ENCODE peak calls at places on chromosome 11, in four cellular contexts. Y is NCI-H1694, G is RKO, R is amygdala. A is an unnamed sample.

GRCh38 chr11:31509017-31509411 is 408 bp downstream of the IMMP1L start:
- DNase-seq in Y (no peak), G (no peak), R (no peak), A (no peak)

GRCh38 chr11:71249301-71249700 is 3.1 kb downstream of the SHANK2 start:
- DNase-seq in Y (no peak), G (no peak), R (no peak), A (no peak)

GRCh38 chr11:129720156-129720555 is 95.5 kb upstream of the TMEM45B start:
- DNase-seq in Y (no peak), G (no peak), R (no peak), A (no peak)

GRCh38 chr11:112363527-112363926 is 102.9 kb upstream of the PLET1 start:
- DNase-seq in Y (no peak), G (no peak), R (no peak), A (no peak)

GRCh38 chr11:46456269-46456668 is 64.7 kb upstream of the CHRM4 start:
- DNase-seq in Y (no peak), G (no peak), R (no peak), A (no peak)

GRCh38 chr11:10564030-10564429 is 4.4 kb downstream of the LYVE1 start:
- DNase-seq in Y (no peak), G (no peak), R (no peak), A (no peak)

GRCh38 chr11:66178871-66179270 is 89.6 kb upstream of the RAB1B start:
- DNase-seq in Y (no peak), G (no peak), R (no peak), A (no peak)

GRCh38 chr11:6656936-6657335 is 1.3 kb upstream of the DCHS1 start:
- DNase-seq in Y (no peak), G (no peak), R (no peak), A (no peak)

GRCh38 chr11:118774032-118774431 is 16.9 kb downstream of the DDX6 start:
- DNase-seq in Y (no peak), G (no peak), R (no peak), A (no peak)

GRCh38 chr11:43825217-43825816 is 55.3 kb upstream of the ALKBH3 start:
- DNase-seq in Y (peak; percentile 34), G (peak; percentile 43), R (no peak), A (no peak)

GRCh38 chr11:24161587-24161986 is 335.3 kb upstream of the LUZP2 start:
- DNase-seq in Y (no peak), G (no peak), R (no peak), A (no peak)

GRCh38 chr11:62921201-62921572 is at the start of gene CHRM1:
- DNase-seq in Y (peak; percentile 36), G (no peak), R (no peak), A (no peak)

GRCh38 chr11:129277216-129277838 is 85.2 kb upstream of the ARHGAP32 start:
- DNase-seq in Y (no peak), G (peak; percentile 12), R (no peak), A (no peak)

GRCh38 chr11:69111578-69112247 is 44.0 kb upstream of the SMIM38 start:
- DNase-seq in Y (no peak), G (no peak), R (no peak), A (no peak)

A was measured in hypothalamus.